ENCODE peak calls at places on chromosomes 1 and 21, in five cellular contexts. One of them, this sample, is unnamed.

GRCh38 chr1:16348414-16349182 is 3.7 kb downstream of the FBXO42 start:
- DNase-seq in HFFc6: peak
- DNase-seq in thoracic aorta: no peak
- DNase-seq in EL: peak
- DNase-seq in activated CD4-positive, alpha-beta T cell treated with anti-CD3 and anti-CD28 coated beads, Interleukin-2, amount 10 ng/mL, durations not matched to agents 7 days and 5 days: no peak
- DNase-seq in this sample: no peak

GRCh38 chr1:110606784-110607662 is 865 bp upstream of the KCNA2 start:
- DNase-seq in EL: no peak
- DNase-seq in HFFc6: no peak
- DNase-seq in thoracic aorta: no peak
- DNase-seq in activated CD4-positive, alpha-beta T cell treated with anti-CD3 and anti-CD28 coated beads, Interleukin-2, amount 10 ng/mL, durations not matched to agents 7 days and 5 days: peak
- DNase-seq in this sample: peak

GRCh38 chr1:243267346-243268283 is 11.8 kb downstream of the SDCCAG8 start:
- DNase-seq in HFFc6: no peak
- DNase-seq in EL: no peak
- DNase-seq in activated CD4-positive, alpha-beta T cell treated with anti-CD3 and anti-CD28 coated beads, Interleukin-2, amount 10 ng/mL, durations not matched to agents 7 days and 5 days: no peak
- DNase-seq in thoracic aorta: no peak
- DNase-seq in this sample: no peak

GRCh38 chr1:40563266-40563665 is 31.8 kb downstream of the ZNF684 start:
- DNase-seq in EL: no peak
- DNase-seq in activated CD4-positive, alpha-beta T cell treated with anti-CD3 and anti-CD28 coated beads, Interleukin-2, amount 10 ng/mL, durations not matched to agents 7 days and 5 days: no peak
- DNase-seq in HFFc6: no peak
- DNase-seq in thoracic aorta: no peak
- DNase-seq in this sample: no peak

GRCh38 chr1:219927956-219928790 is at the start of gene SLC30A10:
- DNase-seq in thoracic aorta: no peak
- DNase-seq in EL: peak
- DNase-seq in HFFc6: no peak
- DNase-seq in activated CD4-positive, alpha-beta T cell treated with anti-CD3 and anti-CD28 coated beads, Interleukin-2, amount 10 ng/mL, durations not matched to agents 7 days and 5 days: no peak
- DNase-seq in this sample: peak

GRCh38 chr1:8660455-8660854 is 157.0 kb downstream of the RERE start:
- DNase-seq in EL: peak
- DNase-seq in HFFc6: peak
- DNase-seq in thoracic aorta: peak
- DNase-seq in activated CD4-positive, alpha-beta T cell treated with anti-CD3 and anti-CD28 coated beads, Interleukin-2, amount 10 ng/mL, durations not matched to agents 7 days and 5 days: no peak
- DNase-seq in this sample: peak

GRCh38 chr1:30668546-30669327 is 54.6 kb downstream of the MATN1 start:
- DNase-seq in HFFc6: peak
- DNase-seq in EL: peak
- DNase-seq in thoracic aorta: no peak
- DNase-seq in activated CD4-positive, alpha-beta T cell treated with anti-CD3 and anti-CD28 coated beads, Interleukin-2, amount 10 ng/mL, durations not matched to agents 7 days and 5 days: no peak
- DNase-seq in this sample: no peak

GRCh38 chr1:221892301-221892830 is 150.5 kb upstream of the DUSP10 start:
- DNase-seq in thoracic aorta: no peak
- DNase-seq in activated CD4-positive, alpha-beta T cell treated with anti-CD3 and anti-CD28 coated beads, Interleukin-2, amount 10 ng/mL, durations not matched to agents 7 days and 5 days: no peak
- DNase-seq in HFFc6: no peak
- DNase-seq in EL: no peak
- DNase-seq in this sample: no peak

GRCh38 chr1:224459051-224459450 is 24.5 kb upstream of the WDR26 start:
- DNase-seq in activated CD4-positive, alpha-beta T cell treated with anti-CD3 and anti-CD28 coated beads, Interleukin-2, amount 10 ng/mL, durations not matched to agents 7 days and 5 days: no peak
- DNase-seq in HFFc6: no peak
- DNase-seq in thoracic aorta: no peak
- DNase-seq in EL: no peak
- DNase-seq in this sample: no peak

GRCh38 chr21:45534591-45535331 is 7.5 kb downstream of the SLC19A1 start:
- DNase-seq in thoracic aorta: no peak
- DNase-seq in HFFc6: no peak
- DNase-seq in activated CD4-positive, alpha-beta T cell treated with anti-CD3 and anti-CD28 coated beads, Interleukin-2, amount 10 ng/mL, durations not matched to agents 7 days and 5 days: no peak
- DNase-seq in EL: no peak
- DNase-seq in this sample: no peak

GRCh38 chr1:43207229-43207853 is 35.2 kb downstream of the CFAP57 start:
- DNase-seq in EL: peak
- DNase-seq in HFFc6: peak
- DNase-seq in activated CD4-positive, alpha-beta T cell treated with anti-CD3 and anti-CD28 coated beads, Interleukin-2, amount 10 ng/mL, durations not matched to agents 7 days and 5 days: no peak
- DNase-seq in thoracic aorta: no peak
- DNase-seq in this sample: peak

GRCh38 chr1:86741947-86742572 is 37.7 kb downstream of the SH3GLB1 start:
- DNase-seq in activated CD4-positive, alpha-beta T cell treated with anti-CD3 and anti-CD28 coated beads, Interleukin-2, amount 10 ng/mL, durations not matched to agents 7 days and 5 days: peak
- DNase-seq in thoracic aorta: no peak
- DNase-seq in EL: peak
- DNase-seq in HFFc6: peak
- DNase-seq in this sample: peak

GRCh38 chr1:230866171-230866811 is 2.0 kb downstream of the C1orf198 start:
- DNase-seq in EL: peak
- DNase-seq in thoracic aorta: no peak
- DNase-seq in activated CD4-positive, alpha-beta T cell treated with anti-CD3 and anti-CD28 coated beads, Interleukin-2, amount 10 ng/mL, durations not matched to agents 7 days and 5 days: no peak
- DNase-seq in HFFc6: peak
- DNase-seq in this sample: no peak

GRCh38 chr1:93591833-93592635 is 89.6 kb downstream of the BCAR3 start:
- DNase-seq in HFFc6: no peak
- DNase-seq in activated CD4-positive, alpha-beta T cell treated with anti-CD3 and anti-CD28 coated beads, Interleukin-2, amount 10 ng/mL, durations not matched to agents 7 days and 5 days: no peak
- DNase-seq in thoracic aorta: no peak
- DNase-seq in EL: no peak
- DNase-seq in this sample: peak

GRCh38 chr1:201709564-201710295 is 119.2 kb upstream of the IPO9 start:
- DNase-seq in activated CD4-positive, alpha-beta T cell treated with anti-CD3 and anti-CD28 coated beads, Interleukin-2, amount 10 ng/mL, durations not matched to agents 7 days and 5 days: peak
- DNase-seq in thoracic aorta: no peak
- DNase-seq in EL: peak
- DNase-seq in HFFc6: peak
- DNase-seq in this sample: peak

GRCh38 chr1:203593723-203594122 is 32.9 kb upstream of the ATP2B4 start:
- DNase-seq in activated CD4-positive, alpha-beta T cell treated with anti-CD3 and anti-CD28 coated beads, Interleukin-2, amount 10 ng/mL, durations not matched to agents 7 days and 5 days: peak
- DNase-seq in HFFc6: peak
- DNase-seq in EL: peak
- DNase-seq in thoracic aorta: no peak
- DNase-seq in this sample: peak

GRCh38 chr1:29148656-29149491 is 25.2 kb upstream of the TMEM200B start:
- DNase-seq in thoracic aorta: no peak
- DNase-seq in HFFc6: no peak
- DNase-seq in EL: no peak
- DNase-seq in activated CD4-positive, alpha-beta T cell treated with anti-CD3 and anti-CD28 coated beads, Interleukin-2, amount 10 ng/mL, durations not matched to agents 7 days and 5 days: no peak
- DNase-seq in this sample: no peak

GRCh38 chr1:231274119-231274825 is 33.3 kb downstream of the GNPAT start:
- DNase-seq in HFFc6: no peak
- DNase-seq in EL: no peak
- DNase-seq in activated CD4-positive, alpha-beta T cell treated with anti-CD3 and anti-CD28 coated beads, Interleukin-2, amount 10 ng/mL, durations not matched to agents 7 days and 5 days: no peak
- DNase-seq in thoracic aorta: no peak
- DNase-seq in this sample: no peak

GRCh38 chr1:211928222-211928856 is 97.8 kb upstream of the LPGAT1 start:
- DNase-seq in activated CD4-positive, alpha-beta T cell treated with anti-CD3 and anti-CD28 coated beads, Interleukin-2, amount 10 ng/mL, durations not matched to agents 7 days and 5 days: no peak
- DNase-seq in EL: no peak
- DNase-seq in HFFc6: no peak
- DNase-seq in thoracic aorta: no peak
- DNase-seq in this sample: no peak

GRCh38 chr1:26452459-26453183 is 19.6 kb upstream of the HMGN2 start:
- DNase-seq in EL: no peak
- DNase-seq in activated CD4-positive, alpha-beta T cell treated with anti-CD3 and anti-CD28 coated beads, Interleukin-2, amount 10 ng/mL, durations not matched to agents 7 days and 5 days: no peak
- DNase-seq in thoracic aorta: no peak
- DNase-seq in HFFc6: no peak
- DNase-seq in this sample: no peak

GRCh38 chr1:81670286-81670685 is 130.4 kb upstream of the ADGRL2 start:
- DNase-seq in thoracic aorta: peak
- DNase-seq in EL: peak
- DNase-seq in activated CD4-positive, alpha-beta T cell treated with anti-CD3 and anti-CD28 coated beads, Interleukin-2, amount 10 ng/mL, durations not matched to agents 7 days and 5 days: no peak
- DNase-seq in HFFc6: peak
- DNase-seq in this sample: peak

GRCh38 chr1:25501235-25502058 is 42.0 kb upstream of the LDLRAP1 start:
- DNase-seq in thoracic aorta: no peak
- DNase-seq in EL: peak
- DNase-seq in activated CD4-positive, alpha-beta T cell treated with anti-CD3 and anti-CD28 coated beads, Interleukin-2, amount 10 ng/mL, durations not matched to agents 7 days and 5 days: peak
- DNase-seq in HFFc6: peak
- DNase-seq in this sample: no peak

GRCh38 chr1:183244466-183244865 is 58.4 kb downstream of the LAMC2 start:
- DNase-seq in EL: peak
- DNase-seq in HFFc6: no peak
- DNase-seq in thoracic aorta: no peak
- DNase-seq in activated CD4-positive, alpha-beta T cell treated with anti-CD3 and anti-CD28 coated beads, Interleukin-2, amount 10 ng/mL, durations not matched to agents 7 days and 5 days: no peak
- DNase-seq in this sample: no peak

GRCh38 chr21:37450385-37451044 is 83.9 kb downstream of the DYRK1A start:
- DNase-seq in thoracic aorta: no peak
- DNase-seq in activated CD4-positive, alpha-beta T cell treated with anti-CD3 and anti-CD28 coated beads, Interleukin-2, amount 10 ng/mL, durations not matched to agents 7 days and 5 days: no peak
- DNase-seq in HFFc6: peak
- DNase-seq in EL: peak
- DNase-seq in this sample: peak

GRCh38 chr1:223752721-223753515 is 40.6 kb downstream of the CAPN2 start:
- DNase-seq in HFFc6: no peak
- DNase-seq in thoracic aorta: no peak
- DNase-seq in activated CD4-positive, alpha-beta T cell treated with anti-CD3 and anti-CD28 coated beads, Interleukin-2, amount 10 ng/mL, durations not matched to agents 7 days and 5 days: no peak
- DNase-seq in EL: no peak
- DNase-seq in this sample: no peak

GRCh38 chr1:186620951-186621350 is 59.3 kb downstream of the PTGS2 start:
- DNase-seq in EL: peak
- DNase-seq in HFFc6: peak
- DNase-seq in thoracic aorta: no peak
- DNase-seq in activated CD4-positive, alpha-beta T cell treated with anti-CD3 and anti-CD28 coated beads, Interleukin-2, amount 10 ng/mL, durations not matched to agents 7 days and 5 days: peak
- DNase-seq in this sample: peak

GRCh38 chr21:28150778-28151177 is 841.9 kb downstream of the LTN1 start:
- DNase-seq in EL: no peak
- DNase-seq in thoracic aorta: no peak
- DNase-seq in activated CD4-positive, alpha-beta T cell treated with anti-CD3 and anti-CD28 coated beads, Interleukin-2, amount 10 ng/mL, durations not matched to agents 7 days and 5 days: no peak
- DNase-seq in HFFc6: no peak
- DNase-seq in this sample: no peak

GRCh38 chr21:44686000-44686781 is 4.2 kb upstream of the KRTAP12-1 start:
- DNase-seq in HFFc6: no peak
- DNase-seq in EL: no peak
- DNase-seq in activated CD4-positive, alpha-beta T cell treated with anti-CD3 and anti-CD28 coated beads, Interleukin-2, amount 10 ng/mL, durations not matched to agents 7 days and 5 days: no peak
- DNase-seq in thoracic aorta: no peak
- DNase-seq in this sample: no peak

GRCh38 chr1:218374972-218375371 is 29.8 kb downstream of the TGFB2 start:
- DNase-seq in EL: peak
- DNase-seq in activated CD4-positive, alpha-beta T cell treated with anti-CD3 and anti-CD28 coated beads, Interleukin-2, amount 10 ng/mL, durations not matched to agents 7 days and 5 days: no peak
- DNase-seq in thoracic aorta: no peak
- DNase-seq in HFFc6: no peak
- DNase-seq in this sample: peak

GRCh38 chr21:29215709-29216108 is 83.0 kb upstream of the BACH1 start:
- DNase-seq in EL: no peak
- DNase-seq in thoracic aorta: no peak
- DNase-seq in HFFc6: no peak
- DNase-seq in activated CD4-positive, alpha-beta T cell treated with anti-CD3 and anti-CD28 coated beads, Interleukin-2, amount 10 ng/mL, durations not matched to agents 7 days and 5 days: no peak
- DNase-seq in this sample: no peak

GRCh38 chr1:23282967-23283366 is 61.1 kb downstream of the HNRNPR start:
- DNase-seq in activated CD4-positive, alpha-beta T cell treated with anti-CD3 and anti-CD28 coated beads, Interleukin-2, amount 10 ng/mL, durations not matched to agents 7 days and 5 days: no peak
- DNase-seq in EL: peak
- DNase-seq in HFFc6: peak
- DNase-seq in thoracic aorta: no peak
- DNase-seq in this sample: peak

GRCh38 chr1:107669996-107670395 is 295.0 kb downstream of the VAV3 start:
- DNase-seq in HFFc6: no peak
- DNase-seq in EL: no peak
- DNase-seq in activated CD4-positive, alpha-beta T cell treated with anti-CD3 and anti-CD28 coated beads, Interleukin-2, amount 10 ng/mL, durations not matched to agents 7 days and 5 days: no peak
- DNase-seq in thoracic aorta: no peak
- DNase-seq in this sample: peak

GRCh38 chr1:222919478-222919865 is 104.6 kb downstream of the DISP1 start:
- DNase-seq in activated CD4-positive, alpha-beta T cell treated with anti-CD3 and anti-CD28 coated beads, Interleukin-2, amount 10 ng/mL, durations not matched to agents 7 days and 5 days: no peak
- DNase-seq in EL: no peak
- DNase-seq in HFFc6: peak
- DNase-seq in thoracic aorta: no peak
- DNase-seq in this sample: no peak

GRCh38 chr1:209368864-209369598 is 214.5 kb upstream of the CAMK1G start:
- DNase-seq in activated CD4-positive, alpha-beta T cell treated with anti-CD3 and anti-CD28 coated beads, Interleukin-2, amount 10 ng/mL, durations not matched to agents 7 days and 5 days: no peak
- DNase-seq in thoracic aorta: no peak
- DNase-seq in EL: peak
- DNase-seq in HFFc6: peak
- DNase-seq in this sample: peak

GRCh38 chr1:165598676-165599059 is 32.4 kb upstream of the MGST3 start:
- DNase-seq in HFFc6: no peak
- DNase-seq in activated CD4-positive, alpha-beta T cell treated with anti-CD3 and anti-CD28 coated beads, Interleukin-2, amount 10 ng/mL, durations not matched to agents 7 days and 5 days: no peak
- DNase-seq in thoracic aorta: no peak
- DNase-seq in EL: no peak
- DNase-seq in this sample: no peak

GRCh38 chr21:38597436-38597835 is 99.2 kb upstream of the ERG start:
- DNase-seq in thoracic aorta: no peak
- DNase-seq in activated CD4-positive, alpha-beta T cell treated with anti-CD3 and anti-CD28 coated beads, Interleukin-2, amount 10 ng/mL, durations not matched to agents 7 days and 5 days: no peak
- DNase-seq in HFFc6: no peak
- DNase-seq in EL: no peak
- DNase-seq in this sample: peak

GRCh38 chr1:173049327-173049639 is 1.5 kb downstream of the TNFSF18 start:
- DNase-seq in EL: no peak
- DNase-seq in activated CD4-positive, alpha-beta T cell treated with anti-CD3 and anti-CD28 coated beads, Interleukin-2, amount 10 ng/mL, durations not matched to agents 7 days and 5 days: no peak
- DNase-seq in HFFc6: no peak
- DNase-seq in thoracic aorta: no peak
- DNase-seq in this sample: no peak

GRCh38 chr1:179779645-179780272 is 36.7 kb downstream of the FAM163A start:
- DNase-seq in activated CD4-positive, alpha-beta T cell treated with anti-CD3 and anti-CD28 coated beads, Interleukin-2, amount 10 ng/mL, durations not matched to agents 7 days and 5 days: no peak
- DNase-seq in thoracic aorta: no peak
- DNase-seq in HFFc6: peak
- DNase-seq in EL: peak
- DNase-seq in this sample: peak

GRCh38 chr1:201127755-201128455 is 921 bp upstream of the ASCL5 start:
- DNase-seq in HFFc6: peak
- DNase-seq in EL: peak
- DNase-seq in thoracic aorta: no peak
- DNase-seq in activated CD4-positive, alpha-beta T cell treated with anti-CD3 and anti-CD28 coated beads, Interleukin-2, amount 10 ng/mL, durations not matched to agents 7 days and 5 days: no peak
- DNase-seq in this sample: peak